ENCODE peak calls at places on chromosomes 7 and 10, in four cellular contexts. J, S, F and I are unnamed samples.

GRCh38 chr10:90148121-90148855 is 446.9 kb downstream of the KIF20B start:
- DNase-seq in J (no peak), F (peak), S (no peak), I (no peak)

GRCh38 chr7:10802526-10802925 is 171.1 kb upstream of the PHF14 start:
- DNase-seq in J (no peak), S (no peak), F (no peak), I (no peak)

GRCh38 chr7:116145245-116145852 is 65.0 kb upstream of the TES start:
- DNase-seq in S (no peak), J (no peak), F (no peak), I (no peak)

GRCh38 chr10:95039281-95039680 is 30.0 kb downstream of the CYP2C8 start:
- DNase-seq in J (no peak), F (no peak), S (no peak), I (no peak)

GRCh38 chr10:63521389-63522128 is at the start of gene REEP3:
- DNase-seq in F (peak), S (peak), J (peak), I (peak)

GRCh38 chr10:131174211-131174565 is 137.3 kb downstream of the TCERG1L start:
- DNase-seq in F (no peak), S (peak), J (no peak), I (no peak)

GRCh38 chr10:94006591-94007550 is 13.1 kb downstream of the PLCE1 start:
- DNase-seq in F (peak), S (no peak), J (no peak), I (no peak)

GRCh38 chr10:5584895-5585516 is 60.2 kb downstream of the CALML3 start:
- DNase-seq in F (peak), J (no peak), S (no peak), I (no peak)